ENCODE peak calls at places on chromosome 6, in nine cellular contexts. X, N, B, J, H, E, K, F and Q are unnamed samples.

GRCh38 chr6:12709116-12709515 is 7.5 kb upstream of the PHACTR1 start:
- DNase-seq in K (no peak), N (no peak), B (no peak), F (no peak), E (no peak), H (no peak), J (no peak), X (no peak), Q (no peak)

GRCh38 chr6:147782302-147782701 is 273.8 kb downstream of the SAMD5 start:
- DNase-seq in H (no peak), X (no peak), F (no peak), B (no peak), N (no peak), J (no peak), E (peak; percentile 14), K (peak; percentile 63), Q (no peak)

GRCh38 chr6:33040157-33040556 is 30.8 kb upstream of the HLA-DOA start:
- DNase-seq in H (no peak), E (no peak), N (no peak), K (no peak), X (no peak), F (no peak), J (no peak), B (no peak), Q (no peak)

GRCh38 chr6:84268781-84269180 is 41.3 kb upstream of the CEP162 start:
- DNase-seq in K (no peak), H (no peak), F (no peak), B (no peak), X (no peak), E (no peak), N (no peak), J (no peak), Q (no peak)

GRCh38 chr6:106637718-106638341 is 8.5 kb downstream of the QRSL1 start:
- DNase-seq in N (no peak), H (no peak), K (peak; percentile 21), J (no peak), X (no peak), F (no peak), E (no peak), B (no peak), Q (no peak)

GRCh38 chr6:119348308-119349040 is 1.1 kb downstream of the MAN1A1 start:
- DNase-seq in B (peak; percentile 90), F (peak; percentile 29), E (no peak), J (peak; percentile 83), X (peak; percentile 91), K (peak; percentile 30), H (no peak), N (peak; percentile 52), Q (no peak)

GRCh38 chr6:484086-484728 is 92.7 kb downstream of the IRF4 start:
- DNase-seq in X (no peak), E (no peak), F (no peak), J (no peak), H (no peak), N (no peak), K (no peak), B (no peak), Q (no peak)

GRCh38 chr6:41424370-41425058 is 89.1 kb downstream of the NCR2 start:
- DNase-seq in N (peak; percentile 82), J (peak; percentile 68), B (peak; percentile 83), K (peak; percentile 77), H (peak; percentile 99), E (peak; percentile 64), X (peak; percentile 68), F (peak; percentile 90), Q (peak; percentile 61)

GRCh38 chr6:145151624-145152023 is 583.7 kb downstream of the EPM2A start:
- DNase-seq in F (no peak), K (no peak), H (no peak), E (no peak), J (no peak), B (no peak), N (no peak), X (no peak), Q (no peak)

GRCh38 chr6:119669228-119669627 is 319.7 kb upstream of the MAN1A1 start:
- DNase-seq in J (no peak), E (no peak), F (no peak), H (no peak), B (no peak), N (no peak), X (no peak), K (peak; percentile 13), Q (no peak)

GRCh38 chr6:145814035-145814500 is 527 bp downstream of the FBXO30 start:
- DNase-seq in E (peak; percentile 61), F (peak; percentile 28), B (no peak), K (no peak), X (peak; percentile 62), N (no peak), H (no peak), J (no peak), Q (no peak)

DNA sequence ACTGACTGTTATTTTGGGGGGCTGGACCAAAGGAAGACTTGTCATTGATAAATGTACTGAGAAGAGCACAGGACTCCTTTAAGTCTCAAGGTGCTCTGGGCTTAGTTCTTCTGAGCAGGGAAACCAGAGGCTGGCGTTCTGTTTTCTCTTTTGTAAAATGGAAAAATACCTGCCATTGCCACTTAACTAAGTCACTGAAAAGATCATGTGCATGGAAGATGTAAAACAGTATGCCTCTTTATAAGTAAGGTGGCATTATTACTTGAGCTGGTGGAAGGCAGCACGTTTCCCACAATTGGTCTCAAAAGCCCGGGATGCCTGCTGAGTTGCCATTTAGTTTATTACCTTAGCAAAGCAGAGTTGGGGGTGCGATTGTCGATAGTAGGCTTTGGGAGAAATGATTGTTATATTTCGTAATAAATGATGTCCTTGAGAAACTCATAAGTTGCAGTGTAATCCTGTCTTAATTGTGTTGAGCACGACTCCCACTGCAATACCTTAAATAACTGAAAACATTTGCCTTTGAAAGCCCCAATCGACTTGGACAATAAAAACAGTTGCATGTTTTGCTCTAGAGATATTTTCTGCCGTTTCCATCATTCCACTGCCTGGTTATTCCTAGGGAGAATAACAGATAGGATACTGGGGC is 3.6 kb downstream of the JARID2 start:
- DNase-seq in N (no peak), X (no peak), B (peak; percentile 40), H (no peak), F (no peak), J (no peak), K (no peak), E (no peak), Q (no peak)
- TF ChIP-seq POLR2A in N (no peak), X (no peak), B (no peak), H (no peak), F (no peak), J (no peak), K (no peak), E (no peak), Q (no peak)

GRCh38 chr6:143677891-143678737 is at the start of gene PHACTR2:
- DNase-seq in F (peak; percentile 75), K (peak; percentile 82), X (peak; percentile 84), H (peak; percentile 65), N (peak; percentile 82), B (peak; percentile 88), J (peak; percentile 68), E (peak; percentile 67), Q (peak; percentile 46)
- TF ChIP-seq POLR2A in F (peak; percentile 71), K (peak; percentile 94), X (peak; percentile 82), H (peak; percentile 45), N (no peak), B (no peak), J (no peak), E (no peak), Q (no peak)

GRCh38 chr6:166556871-166557322 is 29.6 kb downstream of the RAMACL start:
- DNase-seq in J (peak; percentile 64), F (peak; percentile 87), H (peak; percentile 72), B (peak; percentile 86), E (peak; percentile 52), K (peak; percentile 100), X (peak; percentile 95), N (peak; percentile 67), Q (no peak)
- TF ChIP-seq POLR2A in J (no peak), F (no peak), H (peak; percentile 7), B (no peak), E (no peak), K (no peak), X (peak; percentile 93), N (no peak), Q (no peak)

GRCh38 chr6:2752477-2753115 is 1.9 kb upstream of the MYLK4 start:
- DNase-seq in X (no peak), H (no peak), N (no peak), J (no peak), E (no peak), B (no peak), K (no peak), F (no peak), Q (no peak)
- TF ChIP-seq POLR2A in X (no peak), H (no peak), N (no peak), J (no peak), E (no peak), B (no peak), K (no peak), F (no peak), Q (no peak)

GRCh38 chr6:36027501-36028087 is at the start of gene MAPK14:
- DNase-seq in F (peak; percentile 100), H (peak; percentile 99), E (peak; percentile 99), J (peak; percentile 99), X (peak; percentile 99), B (peak; percentile 99), N (peak; percentile 99), K (peak; percentile 100), Q (peak; percentile 91)
- TF ChIP-seq POLR2A in F (peak; percentile 93), H (peak; percentile 85), E (peak; percentile 83), J (peak; percentile 93), X (peak; percentile 99), B (peak; percentile 44), N (peak; percentile 78), K (peak; percentile 95), Q (peak; percentile 91)

DNA sequence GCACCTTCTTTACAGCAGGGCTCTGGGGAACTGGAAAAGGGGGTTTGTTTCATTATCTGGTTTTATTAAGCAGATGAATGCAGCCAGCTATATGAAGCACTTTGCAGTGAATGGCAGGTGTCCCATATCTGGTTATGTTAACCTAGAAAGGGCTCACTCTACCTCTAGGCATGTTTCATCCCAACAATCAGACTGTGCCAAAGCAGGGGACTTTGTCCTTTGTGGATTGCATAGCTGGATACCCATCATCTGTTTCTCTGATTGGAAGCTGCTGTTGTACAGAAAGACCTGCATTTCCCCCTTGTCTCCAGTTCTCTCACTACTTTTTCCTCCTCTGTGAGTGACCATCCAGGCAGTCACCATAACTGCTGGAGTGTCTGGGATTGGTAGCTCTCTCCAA is 39.5 kb upstream of the CMTR1 start:
- DNase-seq in K (no peak), E (no peak), X (no peak), H (no peak), F (no peak), N (no peak), J (no peak), B (no peak), Q (no peak)
- TF ChIP-seq POLR2A in K (no peak), E (no peak), X (no peak), H (no peak), F (no peak), N (no peak), J (no peak), B (no peak), Q (no peak)

GRCh38 chr6:28923318-28924102 is at the start of gene TRIM27:
- DNase-seq in H (peak; percentile 76), F (peak; percentile 84), X (peak; percentile 95), B (peak; percentile 98), E (peak; percentile 85), J (peak; percentile 94), N (peak; percentile 95), K (peak; percentile 85), Q (peak; percentile 79)
- TF ChIP-seq POLR2A in H (peak; percentile 71), F (peak; percentile 74), X (peak; percentile 97), B (peak; percentile 84), E (peak; percentile 91), J (peak; percentile 88), N (peak; percentile 79), K (peak; percentile 95), Q (peak; percentile 86)